ENCODE peak calls at places on chromosomes 16 and 17, in seven cellular contexts. X is mucosa of descending colon, R is fibroblast of the aortic adventitia, M is foreskin fibroblast, V is endothelial cell, E is body of pancreas, C is AG09319. G is an unnamed sample.

GRCh38 chr17:17435323-17435722 is 41.5 kb upstream of the MED9 start:
- DNase-seq in X (no peak), R (peak), M (peak), V (no peak), E (no peak), C (peak), G (no peak)

GRCh38 chr17:58317421-58318064 is 11.1 kb downstream of the TSPOAP1 start:
- DNase-seq in X (peak), R (peak), M (peak), V (peak), E (peak), C (no peak), G (peak)

GRCh38 chr17:37489197-37490001 is at the start of gene DUSP14:
- DNase-seq in X (peak), R (peak), M (peak), V (peak), E (peak), C (no peak), G (peak)

GRCh38 chr17:81416612-81417011 is 21.4 kb downstream of the BAHCC1 start:
- DNase-seq in X (no peak), R (no peak), M (no peak), V (no peak), E (no peak), C (no peak), G (no peak)

GRCh38 chr16:31474778-31475738 is 3.1 kb downstream of the TGFB1I1 start:
- DNase-seq in X (no peak), R (no peak), M (no peak), V (no peak), E (no peak), C (no peak), G (no peak)

GRCh38 chr17:63309021-63309420 is 137.1 kb downstream of the CYB561 start:
- DNase-seq in X (no peak), R (peak), M (peak), V (no peak), E (no peak), C (no peak), G (no peak)

GRCh38 chr17:21075739-21076085 is 32.9 kb upstream of the USP22 start:
- DNase-seq in X (no peak), R (no peak), M (no peak), V (no peak), E (no peak), C (no peak), G (no peak)

GRCh38 chr16:55661842-55662479 is 6.2 kb downstream of the SLC6A2 start:
- DNase-seq in X (no peak), R (no peak), M (peak), V (no peak), E (no peak), C (no peak), G (no peak)

GRCh38 chr17:50347894-50348291 is 2.0 kb downstream of the XYLT2 start:
- DNase-seq in X (no peak), R (no peak), M (no peak), V (no peak), E (no peak), C (no peak), G (peak)

GRCh38 chr16:63682844-63683243 is 1439.0 kb downstream of the CDH11 start:
- DNase-seq in X (no peak), R (no peak), M (no peak), V (no peak), E (no peak), C (no peak), G (no peak)

GRCh38 chr17:47949951-47950350 is 7.7 kb downstream of the PRR15L start:
- DNase-seq in X (peak), R (no peak), M (no peak), V (no peak), E (peak), C (no peak), G (no peak)

GRCh38 chr16:53913082-53913870 is 209.3 kb downstream of the FTO start:
- DNase-seq in X (peak), R (peak), M (peak), V (no peak), E (peak), C (peak), G (no peak)

GRCh38 chr17:404703-405102 is 52.1 kb upstream of the RPH3AL start:
- DNase-seq in X (no peak), R (no peak), M (no peak), V (no peak), E (no peak), C (no peak), G (no peak)

GRCh38 chr16:67144943-67145342 is 5.9 kb downstream of the B3GNT9 start:
- DNase-seq in X (no peak), R (no peak), M (no peak), V (no peak), E (no peak), C (no peak), G (no peak)

GRCh38 chr17:82943339-82943738 is 103.5 kb upstream of the ZNF750 start:
- DNase-seq in X (no peak), R (no peak), M (no peak), V (no peak), E (no peak), C (no peak), G (no peak)

GRCh38 chr16:9248162-9248561 is 156.7 kb downstream of the HAPSTR1 start:
- DNase-seq in X (no peak), R (no peak), M (no peak), V (no peak), E (no peak), C (no peak), G (no peak)

GRCh38 chr16:46757339-46758050 is 9.4 kb upstream of the MYLK3 start:
- DNase-seq in X (no peak), R (no peak), M (no peak), V (no peak), E (no peak), C (no peak), G (no peak)

GRCh38 chr16:23249830-23250229 is 52.3 kb upstream of the SCNN1B start:
- DNase-seq in X (no peak), R (no peak), M (no peak), V (no peak), E (no peak), C (no peak), G (no peak)

GRCh38 chr16:4500283-4500682 is 24.1 kb downstream of the HMOX2 start:
- DNase-seq in X (no peak), R (peak), M (peak), V (no peak), E (peak), C (no peak), G (no peak)

GRCh38 chr17:4329838-4330237 is 36.6 kb downstream of the UBE2G1 start:
- DNase-seq in X (no peak), R (peak), M (peak), V (no peak), E (no peak), C (no peak), G (no peak)

GRCh38 chr17:35738519-35739133 is 7.2 kb downstream of the RASL10B start:
- DNase-seq in X (no peak), R (no peak), M (no peak), V (no peak), E (no peak), C (no peak), G (peak)

GRCh38 chr17:78137392-78138203 is 7.0 kb downstream of the TMC8 start:
- DNase-seq in X (no peak), R (no peak), M (no peak), V (no peak), E (no peak), C (no peak), G (peak)
- TF ChIP-seq CTCF in X (no peak), R (peak), M (peak), V (peak), E (no peak), C (peak), G (peak)

GRCh38 chr16:57609541-57610401 is 18.7 kb upstream of the ADGRG1 start:
- DNase-seq in X (peak), R (peak), M (peak), V (no peak), E (peak), C (no peak), G (peak)
- TF ChIP-seq CTCF in X (no peak), R (peak), M (no peak), V (no peak), E (peak), C (no peak), G (peak)

DNA sequence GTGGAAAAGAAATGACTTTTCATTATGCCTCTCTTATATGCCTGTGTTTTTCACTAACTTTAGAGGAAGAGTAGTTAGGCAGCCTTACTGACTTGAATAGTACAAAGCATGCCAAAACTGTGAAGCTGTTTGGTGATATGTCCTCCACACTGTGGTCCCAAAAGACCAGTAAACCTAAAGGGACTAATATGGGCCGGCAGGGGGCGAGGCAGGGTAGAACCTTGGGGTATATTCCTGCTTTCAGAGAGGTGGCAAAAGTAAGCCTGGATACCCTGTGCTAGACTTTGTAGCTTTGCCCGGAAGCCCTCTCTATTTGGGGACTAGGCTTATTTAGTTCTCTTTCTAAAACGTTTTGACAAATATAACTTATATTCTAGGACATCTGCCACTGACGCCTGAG is 36.5 kb upstream of the VWA3A start:
- DNase-seq in X (no peak), R (no peak), M (no peak), V (peak), E (peak), C (no peak), G (no peak)
- TF ChIP-seq CTCF in X (no peak), R (peak), M (no peak), V (peak), E (no peak), C (no peak), G (no peak)

GRCh38 chr17:5439446-5439764 is 450 bp upstream of the C1QBP start:
- DNase-seq in X (no peak), R (no peak), M (no peak), V (no peak), E (no peak), C (no peak), G (no peak)
- TF ChIP-seq CTCF in X (no peak), R (no peak), M (no peak), V (no peak), E (no peak), C (no peak), G (no peak)

GRCh38 chr16:26765087-26765486 is 301.6 kb upstream of the C16orf82 start:
- DNase-seq in X (no peak), R (no peak), M (no peak), V (peak), E (no peak), C (no peak), G (no peak)
- TF ChIP-seq CTCF in X (no peak), R (peak), M (no peak), V (peak), E (peak), C (peak), G (no peak)

DNA sequence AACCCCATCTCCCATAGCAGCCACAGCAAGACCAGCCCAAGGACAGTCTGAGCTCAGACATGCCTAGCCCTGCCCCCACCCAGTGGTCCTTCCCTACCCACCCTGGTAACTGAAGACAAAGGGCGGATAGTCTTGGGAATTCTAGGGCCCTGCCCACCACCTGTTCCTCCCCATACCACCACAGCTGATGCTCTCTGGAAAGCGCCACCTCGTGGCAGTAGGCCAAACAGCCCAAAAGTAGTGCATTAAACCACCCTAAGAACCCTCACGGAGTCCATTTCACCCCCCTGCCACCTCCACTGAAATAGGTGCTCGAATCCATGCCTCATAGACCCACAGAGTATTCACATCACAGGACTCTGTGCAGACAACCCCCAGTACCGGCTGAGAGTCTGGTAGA is 1021.4 kb downstream of the CDH8 start:
- DNase-seq in X (no peak), R (no peak), M (no peak), V (peak), E (no peak), C (no peak), G (no peak)
- TF ChIP-seq CTCF in X (no peak), R (no peak), M (no peak), V (no peak), E (no peak), C (no peak), G (no peak)

GRCh38 chr16:28826141-28826540 is 3.3 kb downstream of the ATXN2L start:
- DNase-seq in X (no peak), R (no peak), M (peak), V (no peak), E (no peak), C (no peak), G (peak)
- TF ChIP-seq CTCF in X (no peak), R (no peak), M (no peak), V (no peak), E (no peak), C (no peak), G (no peak)

GRCh38 chr16:24409045-24409444 is 130.3 kb upstream of the RBBP6 start:
- DNase-seq in X (no peak), R (no peak), M (no peak), V (no peak), E (no peak), C (no peak), G (peak)
- TF ChIP-seq CTCF in X (no peak), R (no peak), M (no peak), V (no peak), E (no peak), C (no peak), G (no peak)

GRCh38 chr16:83418565-83418964 is 389.2 kb upstream of the HSBP1 start:
- DNase-seq in X (no peak), R (no peak), M (no peak), V (no peak), E (no peak), C (no peak), G (no peak)
- TF ChIP-seq CTCF in X (no peak), R (no peak), M (no peak), V (peak), E (no peak), C (no peak), G (no peak)

DNA sequence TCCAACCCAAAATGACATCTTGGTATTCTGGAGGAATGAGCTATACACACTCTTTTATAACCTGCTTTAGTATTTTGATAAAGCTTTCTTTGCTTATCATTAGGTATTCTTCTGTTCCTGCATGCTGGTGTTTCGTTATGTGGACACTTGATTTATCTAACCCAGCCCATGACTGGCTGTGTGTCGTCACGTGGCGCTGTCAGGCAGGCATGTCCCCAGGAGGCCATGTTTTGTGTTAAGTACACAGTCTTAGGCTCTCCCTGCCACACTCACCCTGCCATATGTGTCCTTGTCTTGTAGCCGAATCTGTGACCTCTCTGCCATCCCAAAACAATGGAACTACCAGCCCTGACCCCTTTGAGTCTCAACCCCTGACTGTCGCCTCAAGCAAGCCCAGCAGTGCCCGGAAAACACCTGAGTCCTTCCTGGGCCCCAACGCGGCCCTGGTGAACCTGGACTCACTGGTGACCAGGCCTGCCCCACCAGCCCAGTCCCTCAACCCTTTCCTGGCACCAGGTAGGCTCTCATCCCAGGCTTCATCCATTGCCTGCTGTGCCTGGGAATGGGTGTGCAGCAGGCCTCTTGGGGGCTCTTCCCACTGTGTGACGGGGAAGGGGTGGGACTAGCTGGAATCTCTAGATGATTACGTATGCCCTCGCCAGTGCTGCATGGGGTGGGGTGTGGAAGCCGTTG is 30.8 kb downstream of the B9D1 start:
- DNase-seq in X (no peak), R (no peak), M (no peak), V (no peak), E (no peak), C (no peak), G (no peak)
- TF ChIP-seq CTCF in X (no peak), R (no peak), M (no peak), V (no peak), E (no peak), C (no peak), G (no peak)